ENCODE peak calls at places on chromosome 14, in seven cellular contexts. S is GM20000, R is stomach, Z is ovary, P is adrenal gland, E is bronchial epithelial cell, F is GM12865. G is an unnamed sample.

GRCh38 chr14:92607702-92608429 is 94.3 kb downstream of the RIN3 start:
- DNase-seq in S (no peak), R (no peak), Z (no peak), P (no peak), E (peak; percentile 58), F (no peak), G (peak; percentile 87)

GRCh38 chr14:69928111-69928523 is 48.9 kb downstream of the SMOC1 start:
- DNase-seq in S (no peak), R (no peak), Z (no peak), P (no peak), E (no peak), F (no peak), G (peak; percentile 22)

GRCh38 chr14:64945431-64945830 is 2.9 kb upstream of the GPX2 start:
- DNase-seq in S (no peak), R (no peak), Z (no peak), P (no peak), E (no peak), F (no peak), G (no peak)

GRCh38 chr14:69079188-69079742 is 73.7 kb downstream of the DCAF5 start:
- DNase-seq in S (no peak), R (no peak), Z (no peak), P (no peak), E (peak; percentile 84), F (no peak), G (no peak)

GRCh38 chr14:91309756-91310280 is 65.3 kb upstream of the GPR68 start:
- DNase-seq in S (no peak), R (no peak), Z (no peak), P (no peak), E (no peak), F (no peak), G (no peak)

GRCh38 chr14:75563931-75564330 is 14.5 kb upstream of the FLVCR2 start:
- DNase-seq in S (no peak), R (no peak), Z (no peak), P (no peak), E (peak; percentile 34), F (no peak), G (no peak)

GRCh38 chr14:80844872-80845271 is 96.7 kb downstream of the CEP128 start:
- DNase-seq in S (no peak), R (no peak), Z (no peak), P (no peak), E (no peak), F (no peak), G (no peak)

GRCh38 chr14:95862243-95862642 is 14.4 kb upstream of the TUNAR start:
- DNase-seq in S (no peak), R (no peak), Z (no peak), P (no peak), E (no peak), F (no peak), G (peak; percentile 33)

GRCh38 chr14:85607571-85608219 is 77.8 kb downstream of the FLRT2 start:
- DNase-seq in S (no peak), R (no peak), Z (no peak), P (no peak), E (peak; percentile 98), F (no peak), G (peak; percentile 84)

GRCh38 chr14:64680675-64681060 is 23.6 kb upstream of the PLEKHG3 start:
- DNase-seq in S (no peak), R (no peak), Z (no peak), P (no peak), E (no peak), F (no peak), G (no peak)

GRCh38 chr14:75995372-75996041 is 9.9 kb downstream of the IFT43 start:
- DNase-seq in S (no peak), R (no peak), Z (peak; percentile 64), P (no peak), E (no peak), F (no peak), G (no peak)

GRCh38 chr14:90871605-90872233 is 55.5 kb upstream of the TTC7B start:
- DNase-seq in S (no peak), R (no peak), Z (no peak), P (no peak), E (peak; percentile 91), F (no peak), G (peak; percentile 84)

GRCh38 chr14:58826845-58827686 is 189.3 kb downstream of the DACT1 start:
- DNase-seq in S (no peak), R (no peak), Z (no peak), P (no peak), E (no peak), F (peak; percentile 8), G (no peak)
- TF ChIP-seq CTCF in S (no peak), R (no peak), Z (no peak), P (no peak), E (no peak), F (peak; percentile 13), G (peak; percentile 33)

GRCh38 chr14:34981743-34982420 is 910 bp upstream of the SRP54 start:
- DNase-seq in S (no peak), R (no peak), Z (no peak), P (peak; percentile 23), E (no peak), F (peak; percentile 66), G (peak; percentile 55)

GRCh38 chr14:34985740-34986139 is 2.9 kb downstream of the SRP54 start:
- DNase-seq in S (no peak), R (no peak), Z (no peak), P (no peak), E (no peak), F (no peak), G (no peak)

GRCh38 chr14:34980337-34980900 is 2.4 kb upstream of the SRP54 start:
- DNase-seq in S (no peak), R (no peak), Z (no peak), P (no peak), E (no peak), F (no peak), G (no peak)

GRCh38 chr14:34983148-34983760 is 462 bp downstream of the SRP54 start:
- DNase-seq in S (no peak), R (no peak), Z (no peak), P (no peak), E (no peak), F (no peak), G (no peak)

DNA sequence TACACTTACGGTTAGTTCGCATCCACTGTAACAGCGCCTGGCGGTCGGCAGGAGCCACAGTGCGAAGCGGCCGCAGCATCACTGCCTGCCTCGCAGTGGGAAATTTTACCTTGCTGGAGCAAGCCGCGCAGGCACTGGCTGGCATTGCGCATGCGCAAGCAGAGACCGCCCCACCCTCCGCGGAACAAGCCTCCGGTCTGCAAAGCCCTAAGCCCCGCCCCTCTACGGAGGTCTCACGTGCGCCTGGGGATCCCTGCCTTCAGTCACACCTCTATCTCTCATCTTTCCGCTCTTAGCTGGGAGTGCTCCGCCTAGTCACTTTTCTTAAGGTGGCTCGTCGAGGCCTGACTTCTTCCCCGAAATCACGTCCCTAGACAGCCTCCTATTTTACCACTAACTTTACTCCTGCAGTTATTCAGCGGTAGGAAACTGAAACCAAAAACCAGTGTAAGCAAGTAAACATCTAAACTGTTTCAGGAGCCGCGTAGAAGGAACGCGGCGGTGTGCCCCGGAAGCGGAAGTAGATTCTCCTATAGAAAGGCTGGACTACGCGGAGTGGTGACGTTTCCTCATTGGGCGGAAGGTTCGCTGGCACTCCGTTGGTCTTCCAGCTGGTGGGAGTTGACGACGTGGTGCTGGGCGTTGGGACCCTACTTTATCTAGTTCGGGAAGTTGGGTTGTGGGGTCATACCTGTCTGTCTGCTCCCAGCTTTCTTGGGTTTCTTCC is at the start of gene SRP54:
- DNase-seq in S (peak; percentile 92), R (peak; percentile 99), Z (peak; percentile 99), P (peak; percentile 99), E (peak; percentile 96), F (peak; percentile 100), G (peak; percentile 98)
- TF ChIP-seq CTCF in S (no peak), R (peak; percentile 32), Z (peak; percentile 50), P (no peak), E (peak; percentile 46), F (peak; percentile 22), G (no peak)

DNA sequence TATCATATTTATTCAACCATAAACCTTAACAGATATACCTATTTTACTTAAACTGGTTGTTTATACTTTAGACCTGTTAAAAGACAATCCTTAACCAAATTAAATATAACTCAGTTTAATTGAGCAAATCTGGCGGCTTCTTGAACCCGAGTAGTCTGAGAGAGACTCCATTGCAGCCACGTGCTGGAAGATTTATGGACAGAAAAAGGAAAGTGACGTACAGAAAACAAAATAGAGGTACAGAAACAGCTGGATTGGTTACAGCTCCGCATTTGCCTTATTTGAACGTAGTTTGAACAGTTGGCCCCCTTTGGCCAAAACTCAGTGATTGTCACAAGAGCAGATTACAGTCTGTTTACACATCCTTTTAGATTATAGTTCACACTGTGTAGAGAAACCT is 155.8 kb downstream of the RAD51B start:
- DNase-seq in S (no peak), R (no peak), Z (no peak), P (no peak), E (no peak), F (no peak), G (no peak)
- TF ChIP-seq CTCF in S (no peak), R (no peak), Z (no peak), P (no peak), E (no peak), F (no peak), G (no peak)

DNA sequence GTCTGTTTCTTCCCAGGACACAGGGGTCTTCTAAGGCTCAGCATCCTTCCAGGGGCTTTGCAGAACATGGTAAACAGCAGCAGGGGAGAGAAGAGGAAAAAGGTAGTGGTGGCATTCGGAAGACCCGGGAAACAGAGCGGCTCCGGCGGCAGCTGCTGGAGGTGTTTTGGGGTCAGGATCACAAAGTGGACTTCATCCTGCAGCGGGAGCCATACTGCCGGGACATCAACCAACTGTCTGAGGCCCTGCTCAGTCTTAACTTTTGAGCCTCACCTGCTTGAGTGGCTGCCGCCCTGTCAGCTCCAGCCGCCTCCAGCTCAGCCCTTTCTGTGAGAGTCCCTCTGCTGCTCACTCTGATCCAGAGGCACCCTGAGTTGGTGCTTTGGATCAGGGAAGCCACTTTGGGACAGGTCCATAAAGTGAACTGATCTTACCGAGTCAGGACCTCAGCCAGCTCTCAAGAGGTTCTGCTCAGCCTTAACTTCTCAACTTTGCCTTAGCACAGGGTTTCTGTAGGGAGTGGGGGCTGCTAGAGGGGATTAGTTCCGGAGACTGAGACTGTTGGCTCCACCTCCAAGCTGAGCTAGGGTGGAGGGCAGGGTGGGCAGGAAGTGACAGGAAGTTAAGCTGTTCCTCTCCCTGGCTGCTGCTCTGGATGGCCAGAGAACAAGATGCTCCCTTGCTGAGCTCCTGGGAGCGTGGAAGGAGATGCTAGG is 5.4 kb downstream of the SDR39U1 start:
- DNase-seq in S (no peak), R (no peak), Z (peak; percentile 29), P (no peak), E (no peak), F (no peak), G (no peak)
- TF ChIP-seq CTCF in S (no peak), R (no peak), Z (no peak), P (no peak), E (no peak), F (no peak), G (peak; percentile 6)

GRCh38 chr14:21136024-21136423 is 19.8 kb downstream of the OR5AU1 start:
- DNase-seq in S (peak; percentile 39), R (no peak), Z (no peak), P (no peak), E (peak; percentile 13), F (peak; percentile 17), G (peak; percentile 16)
- TF ChIP-seq CTCF in S (peak; percentile 40), R (peak; percentile 23), Z (no peak), P (peak; percentile 67), E (peak; percentile 29), F (peak; percentile 58), G (peak; percentile 74)

G was measured in MCF 10A.